ENCODE peak calls at places on chromosomes 4 and X, in nine cellular contexts. I, H, X, O, P, Q, M, K and E are unnamed samples.
A peak's percentile ranks its signal among the peaks of the same experiment; 100 is the strongest.

GRCh38 chr4:56958111-56958517 is 19.3 kb downstream of the NOA1 start:
- DNase-seq in I (peak; percentile 99), Q (peak; percentile 66), X (no peak), P (no peak), O (peak; percentile 99), M (no peak), H (peak; percentile 33), K (peak; percentile 83), E (peak; percentile 90)

GRCh38 chrX:134004038-134004437 is 18.6 kb upstream of the GPC3 start:
- DNase-seq in I (peak; percentile 11), K (no peak), X (no peak), H (no peak), Q (no peak), M (no peak), P (no peak), O (peak; percentile 61), E (no peak)

GRCh38 chrX:15471016-15471415 is 22.1 kb downstream of the PIR start:
- DNase-seq in K (peak; percentile 75), P (peak; percentile 60), Q (peak; percentile 59), X (peak; percentile 49), I (peak; percentile 69), M (peak; percentile 57), O (peak; percentile 66), H (peak; percentile 26), E (peak; percentile 48)

GRCh38 chr4:141807501-141807900 is 171.1 kb downstream of the IL15 start:
- DNase-seq in P (no peak), K (no peak), X (no peak), O (peak; percentile 36), Q (no peak), M (no peak), H (no peak), I (peak; percentile 35), E (no peak)

GRCh38 chrX:72713130-72713529 is 976 bp downstream of the PHKA1 start:
- DNase-seq in I (peak; percentile 8), K (no peak), P (no peak), Q (peak; percentile 22), X (no peak), O (peak; percentile 0), H (no peak), M (no peak), E (no peak)

GRCh38 chr4:127545271-127545670 is 87.5 kb upstream of the INTU start:
- DNase-seq in K (no peak), H (no peak), P (no peak), Q (no peak), X (no peak), I (no peak), O (no peak), M (no peak), E (no peak)

GRCh38 chrX:15643786-15644559 is 20.6 kb downstream of the CLTRN start:
- DNase-seq in P (no peak), Q (no peak), M (no peak), K (no peak), I (no peak), O (no peak), X (peak; percentile 9), H (no peak), E (no peak)

GRCh38 chr4:153258750-153259149 is 54.5 kb downstream of the TRIM2 start:
- DNase-seq in I (no peak), Q (peak; percentile 28), H (no peak), M (no peak), K (no peak), O (no peak), X (no peak), P (no peak), E (no peak)

GRCh38 chrX:131841496-131842410 is 181.3 kb upstream of the STK26 start:
- DNase-seq in X (peak; percentile 63), H (no peak), K (peak; percentile 44), P (peak; percentile 24), I (peak; percentile 62), O (peak; percentile 48), M (peak; percentile 36), Q (peak; percentile 57), E (peak; percentile 12)

GRCh38 chr4:37825943-37826281 is 574 bp upstream of the PGM2 start:
- DNase-seq in K (no peak), P (no peak), M (no peak), O (no peak), I (no peak), Q (peak; percentile 50), X (peak; percentile 10), H (no peak), E (peak; percentile 4)

GRCh38 chrX:69538321-69538876 is 34.3 kb downstream of the NALF2 start:
- DNase-seq in I (peak; percentile 59), H (peak; percentile 8), X (peak; percentile 70), Q (peak; percentile 3), P (peak; percentile 78), O (peak; percentile 31), K (peak; percentile 35), M (peak; percentile 66), E (peak; percentile 62)

GRCh38 chr4:22237155-22237751 is 278.6 kb downstream of the ADGRA3 start:
- DNase-seq in I (peak; percentile 4), O (no peak), X (peak; percentile 49), P (peak; percentile 19), M (peak; percentile 52), H (no peak), K (peak; percentile 41), Q (peak; percentile 52), E (peak; percentile 39)

GRCh38 chrX:132041016-132041415 is 17.9 kb downstream of the STK26 start:
- DNase-seq in K (no peak), M (no peak), I (peak; percentile 53), Q (no peak), P (no peak), O (peak; percentile 45), X (no peak), H (no peak), E (no peak)

GRCh38 chrX:96719161-96719875 is 34.7 kb downstream of the DIAPH2 start:
- DNase-seq in I (no peak), O (no peak), K (no peak), H (no peak), M (no peak), P (no peak), Q (no peak), X (no peak), E (no peak)

GRCh38 chrX:132908891-132909290 is 49.5 kb downstream of the HS6ST2 start:
- DNase-seq in I (peak; percentile 0), O (peak; percentile 1), K (no peak), P (no peak), H (no peak), X (no peak), M (no peak), Q (no peak), E (no peak)

GRCh38 chrX:139542652-139543051 is 12.1 kb downstream of the F9 start:
- DNase-seq in K (no peak), H (no peak), Q (no peak), O (no peak), P (no peak), X (no peak), M (no peak), I (no peak), E (no peak)

GRCh38 chr4:80495847-80496246 is 160.3 kb downstream of the CFAP299 start:
- DNase-seq in M (no peak), O (no peak), P (no peak), I (no peak), K (no peak), Q (no peak), H (no peak), X (no peak), E (no peak)

GRCh38 chr4:153486281-153487151 is 20.4 kb downstream of the TMEM131L start:
- DNase-seq in X (no peak), I (peak; percentile 90), K (peak; percentile 68), Q (peak; percentile 61), O (peak; percentile 94), P (no peak), M (no peak), H (no peak), E (peak; percentile 55)

GRCh38 chrX:111511477-111511876 is at the start of gene SERTM2:
- DNase-seq in Q (peak; percentile 84), O (peak; percentile 34), K (no peak), P (no peak), X (no peak), H (no peak), I (peak; percentile 2), M (no peak), E (no peak)

GRCh38 chr4:20698382-20698781 is 1.9 kb upstream of the PACRGL start:
- DNase-seq in Q (peak; percentile 23), I (peak; percentile 51), X (no peak), K (no peak), O (peak; percentile 42), H (no peak), P (no peak), M (no peak), E (no peak)

GRCh38 chr4:37662861-37663390 is 23.2 kb downstream of the RELL1 start:
- DNase-seq in M (no peak), X (no peak), K (peak; percentile 81), P (no peak), O (no peak), H (no peak), I (peak; percentile 40), Q (peak; percentile 18), E (peak; percentile 87)

GRCh38 chrX:50736651-50737050 is 77.3 kb downstream of the SHROOM4 start:
- DNase-seq in M (no peak), I (no peak), K (no peak), X (no peak), Q (no peak), H (no peak), P (no peak), O (no peak), E (no peak)

GRCh38 chr4:183012862-183013855 is 85.9 kb upstream of the WWC2 start:
- DNase-seq in I (no peak), K (no peak), M (no peak), P (no peak), H (no peak), X (no peak), O (no peak), Q (no peak), E (no peak)

GRCh38 chr4:112153222-112153791 is 8.1 kb downstream of the FAM241A start:
- DNase-seq in X (no peak), P (no peak), O (no peak), M (no peak), Q (no peak), H (no peak), K (no peak), I (no peak), E (no peak)

GRCh38 chr4:78780093-78780492 is 3.9 kb downstream of the BMP2K start:
- DNase-seq in M (no peak), P (no peak), Q (no peak), X (no peak), K (no peak), O (no peak), H (no peak), I (no peak), E (no peak)

GRCh38 chr4:38676986-38677385 is 13.0 kb downstream of the KLF3 start:
- DNase-seq in K (no peak), P (no peak), M (no peak), Q (no peak), X (no peak), O (no peak), H (no peak), I (no peak), E (no peak)

GRCh38 chrX:9312922-9313867 is 151.7 kb upstream of the TBL1X start:
- DNase-seq in Q (peak; percentile 57), P (peak; percentile 76), I (peak; percentile 25), X (peak; percentile 62), H (no peak), O (no peak), K (no peak), M (peak; percentile 55), E (peak; percentile 22)

GRCh38 chrX:42089014-42089413 is 165.7 kb upstream of the CASK start:
- DNase-seq in K (no peak), M (no peak), Q (no peak), P (no peak), H (no peak), I (no peak), X (no peak), O (no peak), E (no peak)

GRCh38 chr4:1200425-1201035 is 28.1 kb upstream of the SPON2 start:
- DNase-seq in M (no peak), P (peak; percentile 20), X (no peak), I (peak; percentile 88), Q (no peak), K (peak; percentile 85), O (peak; percentile 94), H (no peak), E (no peak)

GRCh38 chr4:24731448-24731847 is 63.9 kb upstream of the SOD3 start:
- DNase-seq in I (no peak), P (no peak), M (no peak), Q (no peak), K (no peak), O (no peak), H (no peak), X (no peak), E (no peak)

GRCh38 chr4:169283114-169283509 is 12.4 kb upstream of the SH3RF1 start:
- DNase-seq in P (no peak), I (peak; percentile 86), X (no peak), O (peak; percentile 90), K (peak; percentile 22), Q (no peak), M (no peak), H (no peak), E (no peak)